ENCODE peak calls at places on chromosomes 6 and 20, in eight cellular contexts. One of them, this sample, is unnamed.

GRCh38 chr6:81451787-81452186 is 300.7 kb downstream of the TENT5A start:
- DNase-seq in T-cell: no peak
- DNase-seq in tibial artery: no peak
- DNase-seq in T-helper 17 cell: no peak
- DNase-seq in NCI-H1092: no peak
- DNase-seq in BE2C: peak
- DNase-seq in amniotic epithelial cell: peak
- DNase-seq in activated T-helper 1 cell treated with anti-CD3 and anti-CD28 coated beads, Interleukin-12 subunit alpha, Interleukin-12 subunit beta, Interleukin-2, Interleukin-4 antibody, amounts not matched to agents 30 ng/mL and 10 ng/mL and 1 ng/mL, durations not matched to agents 14 hours and 24 hours and 36 hours: no peak
- DNase-seq in this sample: no peak

GRCh38 chr6:54847799-54848597 is 1.4 kb downstream of the FAM83B start:
- DNase-seq in T-cell: no peak
- DNase-seq in tibial artery: no peak
- DNase-seq in T-helper 17 cell: no peak
- DNase-seq in NCI-H1092: no peak
- DNase-seq in BE2C: no peak
- DNase-seq in amniotic epithelial cell: peak
- DNase-seq in activated T-helper 1 cell treated with anti-CD3 and anti-CD28 coated beads, Interleukin-12 subunit alpha, Interleukin-12 subunit beta, Interleukin-2, Interleukin-4 antibody, amounts not matched to agents 30 ng/mL and 10 ng/mL and 1 ng/mL, durations not matched to agents 14 hours and 24 hours and 36 hours: no peak
- DNase-seq in this sample: no peak

GRCh38 chr6:8556370-8557018 is 121.1 kb upstream of the SLC35B3 start:
- DNase-seq in T-cell: no peak
- DNase-seq in tibial artery: no peak
- DNase-seq in T-helper 17 cell: no peak
- DNase-seq in NCI-H1092: peak
- DNase-seq in BE2C: no peak
- DNase-seq in amniotic epithelial cell: peak
- DNase-seq in activated T-helper 1 cell treated with anti-CD3 and anti-CD28 coated beads, Interleukin-12 subunit alpha, Interleukin-12 subunit beta, Interleukin-2, Interleukin-4 antibody, amounts not matched to agents 30 ng/mL and 10 ng/mL and 1 ng/mL, durations not matched to agents 14 hours and 24 hours and 36 hours: no peak
- DNase-seq in this sample: no peak

GRCh38 chr20:57667924-57668782 is 41.7 kb downstream of the PMEPA1 start:
- DNase-seq in T-cell: no peak
- DNase-seq in tibial artery: no peak
- DNase-seq in T-helper 17 cell: no peak
- DNase-seq in NCI-H1092: no peak
- DNase-seq in BE2C: no peak
- DNase-seq in amniotic epithelial cell: no peak
- DNase-seq in activated T-helper 1 cell treated with anti-CD3 and anti-CD28 coated beads, Interleukin-12 subunit alpha, Interleukin-12 subunit beta, Interleukin-2, Interleukin-4 antibody, amounts not matched to agents 30 ng/mL and 10 ng/mL and 1 ng/mL, durations not matched to agents 14 hours and 24 hours and 36 hours: no peak
- DNase-seq in this sample: no peak

GRCh38 chr6:170080828-170081368 is 210.0 kb downstream of the DLL1 start:
- DNase-seq in T-cell: no peak
- DNase-seq in tibial artery: no peak
- DNase-seq in T-helper 17 cell: no peak
- DNase-seq in NCI-H1092: peak
- DNase-seq in BE2C: no peak
- DNase-seq in amniotic epithelial cell: no peak
- DNase-seq in activated T-helper 1 cell treated with anti-CD3 and anti-CD28 coated beads, Interleukin-12 subunit alpha, Interleukin-12 subunit beta, Interleukin-2, Interleukin-4 antibody, amounts not matched to agents 30 ng/mL and 10 ng/mL and 1 ng/mL, durations not matched to agents 14 hours and 24 hours and 36 hours: no peak
- DNase-seq in this sample: no peak

GRCh38 chr6:117555882-117556498 is 46.3 kb downstream of the GOPC start:
- DNase-seq in T-cell: peak
- DNase-seq in tibial artery: no peak
- DNase-seq in T-helper 17 cell: peak
- DNase-seq in NCI-H1092: no peak
- DNase-seq in BE2C: peak
- DNase-seq in amniotic epithelial cell: no peak
- DNase-seq in activated T-helper 1 cell treated with anti-CD3 and anti-CD28 coated beads, Interleukin-12 subunit alpha, Interleukin-12 subunit beta, Interleukin-2, Interleukin-4 antibody, amounts not matched to agents 30 ng/mL and 10 ng/mL and 1 ng/mL, durations not matched to agents 14 hours and 24 hours and 36 hours: peak
- DNase-seq in this sample: peak

GRCh38 chr6:128415387-128415786 is 105.0 kb downstream of the PTPRK start:
- DNase-seq in T-cell: no peak
- DNase-seq in tibial artery: no peak
- DNase-seq in T-helper 17 cell: no peak
- DNase-seq in NCI-H1092: peak
- DNase-seq in BE2C: no peak
- DNase-seq in amniotic epithelial cell: no peak
- DNase-seq in activated T-helper 1 cell treated with anti-CD3 and anti-CD28 coated beads, Interleukin-12 subunit alpha, Interleukin-12 subunit beta, Interleukin-2, Interleukin-4 antibody, amounts not matched to agents 30 ng/mL and 10 ng/mL and 1 ng/mL, durations not matched to agents 14 hours and 24 hours and 36 hours: no peak
- DNase-seq in this sample: no peak

GRCh38 chr6:78713564-78713963 is 153.8 kb upstream of the IRAK1BP1 start:
- DNase-seq in T-cell: no peak
- DNase-seq in tibial artery: no peak
- DNase-seq in T-helper 17 cell: no peak
- DNase-seq in NCI-H1092: no peak
- DNase-seq in BE2C: no peak
- DNase-seq in amniotic epithelial cell: no peak
- DNase-seq in activated T-helper 1 cell treated with anti-CD3 and anti-CD28 coated beads, Interleukin-12 subunit alpha, Interleukin-12 subunit beta, Interleukin-2, Interleukin-4 antibody, amounts not matched to agents 30 ng/mL and 10 ng/mL and 1 ng/mL, durations not matched to agents 14 hours and 24 hours and 36 hours: no peak
- DNase-seq in this sample: no peak

GRCh38 chr6:140269766-140270165 is 895.3 kb upstream of the CITED2 start:
- DNase-seq in T-cell: no peak
- DNase-seq in tibial artery: no peak
- DNase-seq in T-helper 17 cell: no peak
- DNase-seq in NCI-H1092: no peak
- DNase-seq in BE2C: no peak
- DNase-seq in amniotic epithelial cell: peak
- DNase-seq in activated T-helper 1 cell treated with anti-CD3 and anti-CD28 coated beads, Interleukin-12 subunit alpha, Interleukin-12 subunit beta, Interleukin-2, Interleukin-4 antibody, amounts not matched to agents 30 ng/mL and 10 ng/mL and 1 ng/mL, durations not matched to agents 14 hours and 24 hours and 36 hours: no peak
- DNase-seq in this sample: no peak

GRCh38 chr6:65126667-65127066 is 580.4 kb downstream of the EYS start:
- DNase-seq in T-cell: no peak
- DNase-seq in tibial artery: no peak
- DNase-seq in T-helper 17 cell: no peak
- DNase-seq in NCI-H1092: no peak
- DNase-seq in BE2C: no peak
- DNase-seq in amniotic epithelial cell: no peak
- DNase-seq in activated T-helper 1 cell treated with anti-CD3 and anti-CD28 coated beads, Interleukin-12 subunit alpha, Interleukin-12 subunit beta, Interleukin-2, Interleukin-4 antibody, amounts not matched to agents 30 ng/mL and 10 ng/mL and 1 ng/mL, durations not matched to agents 14 hours and 24 hours and 36 hours: no peak
- DNase-seq in this sample: no peak

GRCh38 chr6:108348655-108349349 is 53.9 kb downstream of the AFG1L start:
- DNase-seq in T-cell: no peak
- DNase-seq in tibial artery: no peak
- DNase-seq in T-helper 17 cell: no peak
- DNase-seq in NCI-H1092: no peak
- DNase-seq in BE2C: no peak
- DNase-seq in amniotic epithelial cell: no peak
- DNase-seq in activated T-helper 1 cell treated with anti-CD3 and anti-CD28 coated beads, Interleukin-12 subunit alpha, Interleukin-12 subunit beta, Interleukin-2, Interleukin-4 antibody, amounts not matched to agents 30 ng/mL and 10 ng/mL and 1 ng/mL, durations not matched to agents 14 hours and 24 hours and 36 hours: no peak
- DNase-seq in this sample: no peak

This sample was measured in GDM1.